ENCODE peak calls at places on chromosomes 7 and 10, in nine cellular contexts. Q is stimulated activated CD4-positive, alpha-beta T cell treated with anti-CD3 and anti-CD28 coated beads, Interleukin-12 subunit alpha, Interleukin-12 subunit beta, amount 100 ng/mL, for 4 hours; K is SW480; W is ELR; A is fibroblast of pulmonary artery; E is astrocyte of the spinal cord; X is effector CD4-positive, alpha-beta T cell; R is WERI-Rb-1; N is germinal center. O is an unnamed sample.
A peak's percentile ranks its signal among the peaks of the same experiment; 100 is the strongest.

GRCh38 chr10:98556061-98556460 is 109.3 kb upstream of the HPS1 start:
- DNase-seq in Q (no peak), K (no peak), W (peak; percentile 40), A (no peak), E (no peak), X (no peak), R (no peak), N (no peak), O (no peak)

GRCh38 chr10:35271086-35271834 is 65.0 kb upstream of the CCNY start:
- DNase-seq in Q (no peak), K (no peak), W (no peak), A (no peak), E (peak; percentile 19), X (no peak), R (no peak), N (no peak), O (peak; percentile 6)

GRCh38 chr10:80454526-80455460 is 683 bp downstream of the TSPAN14 start:
- DNase-seq in Q (no peak), K (peak; percentile 32), W (peak; percentile 47), A (peak; percentile 39), E (no peak), X (no peak), R (peak; percentile 34), N (peak; percentile 59), O (no peak)

GRCh38 chr10:11602357-11602756 is 9.1 kb downstream of the USP6NL start:
- DNase-seq in Q (no peak), K (no peak), W (no peak), A (no peak), E (no peak), X (no peak), R (no peak), N (no peak), O (no peak)

GRCh38 chr7:142859829-142860228 is 5.0 kb downstream of the EPHB6 start:
- DNase-seq in Q (no peak), K (peak; percentile 63), W (peak; percentile 16), A (peak; percentile 66), E (peak; percentile 56), X (no peak), R (no peak), N (no peak), O (no peak)

GRCh38 chr7:137996386-137996851 is 5.5 kb downstream of the CREB3L2 start:
- DNase-seq in Q (no peak), K (no peak), W (peak; percentile 53), A (peak; percentile 93), E (peak; percentile 84), X (no peak), R (peak; percentile 44), N (no peak), O (no peak)

GRCh38 chr7:42900842-42901241 is 11.0 kb downstream of the C7orf25 start:
- DNase-seq in Q (no peak), K (no peak), W (no peak), A (no peak), E (no peak), X (no peak), R (no peak), N (no peak), O (no peak)

GRCh38 chr7:155309021-155309338 is 11.3 kb downstream of the INSIG1 start:
- DNase-seq in Q (no peak), K (no peak), W (no peak), A (no peak), E (no peak), X (no peak), R (no peak), N (no peak), O (no peak)

GRCh38 chr10:99337911-99338310 is 8.8 kb downstream of the CNNM1 start:
- DNase-seq in Q (no peak), K (no peak), W (no peak), A (no peak), E (no peak), X (no peak), R (no peak), N (no peak), O (no peak)

GRCh38 chr7:6160191-6160623 is 112.2 kb downstream of the CYTH3 start:
- DNase-seq in Q (no peak), K (no peak), W (peak; percentile 74), A (peak; percentile 83), E (peak; percentile 52), X (no peak), R (peak; percentile 88), N (no peak), O (peak; percentile 28)

GRCh38 chr7:20199015-20199737 is 18.0 kb downstream of the MACC1 start:
- DNase-seq in Q (no peak), K (peak; percentile 49), W (peak; percentile 61), A (peak; percentile 76), E (peak; percentile 69), X (no peak), R (no peak), N (peak; percentile 41), O (no peak)

GRCh38 chr7:85103352-85103751 is 83.5 kb downstream of the SEMA3D start:
- DNase-seq in Q (no peak), K (peak; percentile 45), W (no peak), A (no peak), E (no peak), X (no peak), R (peak; percentile 8), N (no peak), O (no peak)

GRCh38 chr7:129161524-129161923 is 17.0 kb downstream of the TSPAN33 start:
- DNase-seq in Q (no peak), K (no peak), W (no peak), A (no peak), E (no peak), X (no peak), R (no peak), N (no peak), O (no peak)

GRCh38 chr10:43294241-43294658 is 27.4 kb upstream of the RASGEF1A start:
- DNase-seq in Q (no peak), K (no peak), W (no peak), A (no peak), E (no peak), X (peak; percentile 27), R (no peak), N (no peak), O (no peak)

GRCh38 chr10:101752241-101752640 is 23.7 kb downstream of the FGF8 start:
- DNase-seq in Q (no peak), K (no peak), W (no peak), A (no peak), E (no peak), X (no peak), R (peak; percentile 44), N (no peak), O (no peak)

GRCh38 chr10:129730272-129730992 is 233.6 kb downstream of the EBF3 start:
- DNase-seq in Q (no peak), K (no peak), W (no peak), A (no peak), E (no peak), X (no peak), R (no peak), N (no peak), O (no peak)

GRCh38 chr10:93445097-93445960 is 36.8 kb downstream of the MYOF start:
- DNase-seq in Q (no peak), K (peak; percentile 92), W (peak; percentile 87), A (peak; percentile 98), E (peak; percentile 99), X (no peak), R (peak; percentile 83), N (no peak), O (peak; percentile 94)

GRCh38 chr7:17772581-17773288 is 167.6 kb downstream of the SNX13 start:
- DNase-seq in Q (no peak), K (no peak), W (no peak), A (no peak), E (no peak), X (no peak), R (no peak), N (no peak), O (no peak)

O was measured in NT2/D1.